ENCODE peak calls at places on chromosome 16, in nine cellular contexts. One of them, this sample, is unnamed.

GRCh38 chr16:72568502-72568901 is 396.5 kb upstream of the PMFBP1 start:
- DNase-seq in effector CD4-positive, alpha-beta T cell: no peak
- DNase-seq in H54: no peak
- DNase-seq in KBM-7: no peak
- DNase-seq in H9: no peak
- DNase-seq in CD8-positive, alpha-beta memory T cell: no peak
- DNase-seq in frontal cortex: no peak
- DNase-seq in amniotic epithelial cell: no peak
- DNase-seq in neural crest cell: no peak
- DNase-seq in this sample: no peak

GRCh38 chr16:9630985-9631384 is 539.5 kb downstream of the HAPSTR1 start:
- DNase-seq in CD8-positive, alpha-beta memory T cell: no peak
- DNase-seq in frontal cortex: no peak
- DNase-seq in neural crest cell: no peak
- DNase-seq in H9: no peak
- DNase-seq in effector CD4-positive, alpha-beta T cell: no peak
- DNase-seq in H54: no peak
- DNase-seq in amniotic epithelial cell: no peak
- DNase-seq in KBM-7: no peak
- DNase-seq in this sample: no peak

GRCh38 chr16:81181013-81181720 is 57.3 kb upstream of the BCO1 start:
- DNase-seq in effector CD4-positive, alpha-beta T cell: no peak
- DNase-seq in H54: peak
- DNase-seq in frontal cortex: no peak
- DNase-seq in amniotic epithelial cell: peak
- DNase-seq in neural crest cell: peak
- DNase-seq in KBM-7: peak
- DNase-seq in H9: peak
- DNase-seq in CD8-positive, alpha-beta memory T cell: no peak
- DNase-seq in this sample: peak

GRCh38 chr16:30949655-30950515 is 1.0 kb downstream of the ORAI3 start:
- DNase-seq in frontal cortex: no peak
- DNase-seq in H9: peak
- DNase-seq in effector CD4-positive, alpha-beta T cell: no peak
- DNase-seq in amniotic epithelial cell: peak
- DNase-seq in H54: peak
- DNase-seq in neural crest cell: no peak
- DNase-seq in CD8-positive, alpha-beta memory T cell: no peak
- DNase-seq in KBM-7: peak
- DNase-seq in this sample: peak

GRCh38 chr16:87304951-87305350 is 12.2 kb downstream of the C16orf95 start:
- DNase-seq in H9: no peak
- DNase-seq in CD8-positive, alpha-beta memory T cell: no peak
- DNase-seq in amniotic epithelial cell: no peak
- DNase-seq in neural crest cell: no peak
- DNase-seq in H54: no peak
- DNase-seq in frontal cortex: no peak
- DNase-seq in KBM-7: peak
- DNase-seq in effector CD4-positive, alpha-beta T cell: no peak
- DNase-seq in this sample: no peak

GRCh38 chr16:66382171-66382965 is 15.9 kb downstream of the CDH5 start:
- DNase-seq in H9: peak
- DNase-seq in effector CD4-positive, alpha-beta T cell: no peak
- DNase-seq in neural crest cell: no peak
- DNase-seq in CD8-positive, alpha-beta memory T cell: no peak
- DNase-seq in KBM-7: no peak
- DNase-seq in frontal cortex: no peak
- DNase-seq in amniotic epithelial cell: peak
- DNase-seq in H54: peak
- DNase-seq in this sample: peak

GRCh38 chr16:49129935-49130334 is 151.7 kb downstream of the CBLN1 start:
- DNase-seq in neural crest cell: no peak
- DNase-seq in CD8-positive, alpha-beta memory T cell: no peak
- DNase-seq in amniotic epithelial cell: no peak
- DNase-seq in effector CD4-positive, alpha-beta T cell: no peak
- DNase-seq in KBM-7: no peak
- DNase-seq in H54: no peak
- DNase-seq in H9: no peak
- DNase-seq in frontal cortex: no peak
- DNase-seq in this sample: no peak

GRCh38 chr16:16828913-16829398 is 450.0 kb downstream of the NPIPA7 start:
- DNase-seq in KBM-7: peak
- DNase-seq in frontal cortex: no peak
- DNase-seq in CD8-positive, alpha-beta memory T cell: no peak
- DNase-seq in effector CD4-positive, alpha-beta T cell: no peak
- DNase-seq in H9: peak
- DNase-seq in H54: no peak
- DNase-seq in neural crest cell: no peak
- DNase-seq in amniotic epithelial cell: no peak
- DNase-seq in this sample: no peak

GRCh38 chr16:57914244-57915173 is 56.4 kb downstream of the CNGB1 start:
- DNase-seq in frontal cortex: no peak
- DNase-seq in KBM-7: no peak
- DNase-seq in effector CD4-positive, alpha-beta T cell: no peak
- DNase-seq in amniotic epithelial cell: no peak
- DNase-seq in CD8-positive, alpha-beta memory T cell: no peak
- DNase-seq in H54: no peak
- DNase-seq in H9: no peak
- DNase-seq in neural crest cell: no peak
- DNase-seq in this sample: no peak

GRCh38 chr16:75238853-75239371 is 12.5 kb downstream of the BCAR1 start:
- DNase-seq in KBM-7: no peak
- DNase-seq in H54: no peak
- DNase-seq in effector CD4-positive, alpha-beta T cell: no peak
- DNase-seq in CD8-positive, alpha-beta memory T cell: no peak
- DNase-seq in H9: peak
- DNase-seq in amniotic epithelial cell: no peak
- DNase-seq in neural crest cell: no peak
- DNase-seq in frontal cortex: no peak
- DNase-seq in this sample: peak

GRCh38 chr16:29820271-29820701 is at the start of gene MVP:
- DNase-seq in H54: no peak
- DNase-seq in effector CD4-positive, alpha-beta T cell: no peak
- DNase-seq in H9: no peak
- DNase-seq in KBM-7: peak
- DNase-seq in amniotic epithelial cell: peak
- DNase-seq in CD8-positive, alpha-beta memory T cell: no peak
- DNase-seq in neural crest cell: no peak
- DNase-seq in frontal cortex: peak
- DNase-seq in this sample: no peak

GRCh38 chr16:1408171-1408837 is 6.2 kb downstream of the UNKL start:
- DNase-seq in amniotic epithelial cell: peak
- DNase-seq in CD8-positive, alpha-beta memory T cell: peak
- DNase-seq in H54: peak
- DNase-seq in frontal cortex: peak
- DNase-seq in KBM-7: peak
- DNase-seq in H9: peak
- DNase-seq in neural crest cell: peak
- DNase-seq in effector CD4-positive, alpha-beta T cell: peak
- DNase-seq in this sample: peak

GRCh38 chr16:54816471-54816870 is 114.2 kb upstream of the IRX5 start:
- DNase-seq in KBM-7: peak
- DNase-seq in neural crest cell: no peak
- DNase-seq in amniotic epithelial cell: no peak
- DNase-seq in effector CD4-positive, alpha-beta T cell: no peak
- DNase-seq in H9: no peak
- DNase-seq in CD8-positive, alpha-beta memory T cell: no peak
- DNase-seq in frontal cortex: no peak
- DNase-seq in H54: no peak
- DNase-seq in this sample: no peak

GRCh38 chr16:23058576-23058975 is 90.7 kb downstream of the USP31 start:
- DNase-seq in frontal cortex: no peak
- DNase-seq in amniotic epithelial cell: no peak
- DNase-seq in H9: no peak
- DNase-seq in effector CD4-positive, alpha-beta T cell: no peak
- DNase-seq in H54: no peak
- DNase-seq in KBM-7: no peak
- DNase-seq in CD8-positive, alpha-beta memory T cell: no peak
- DNase-seq in neural crest cell: no peak
- DNase-seq in this sample: no peak

GRCh38 chr16:80682435-80683070 is 121.8 kb downstream of the CDYL2 start:
- DNase-seq in neural crest cell: no peak
- DNase-seq in KBM-7: no peak
- DNase-seq in frontal cortex: peak
- DNase-seq in CD8-positive, alpha-beta memory T cell: no peak
- DNase-seq in effector CD4-positive, alpha-beta T cell: no peak
- DNase-seq in amniotic epithelial cell: peak
- DNase-seq in H9: no peak
- DNase-seq in H54: peak
- DNase-seq in this sample: no peak

GRCh38 chr16:525520-526180 is 1.9 kb upstream of the CAPN15 start:
- DNase-seq in amniotic epithelial cell: peak
- DNase-seq in KBM-7: no peak
- DNase-seq in H54: peak
- DNase-seq in neural crest cell: no peak
- DNase-seq in effector CD4-positive, alpha-beta T cell: peak
- DNase-seq in frontal cortex: no peak
- DNase-seq in CD8-positive, alpha-beta memory T cell: peak
- DNase-seq in H9: no peak
- DNase-seq in this sample: no peak

GRCh38 chr16:13923703-13924298 is 3.8 kb downstream of the ERCC4 start:
- DNase-seq in neural crest cell: no peak
- DNase-seq in frontal cortex: peak
- DNase-seq in effector CD4-positive, alpha-beta T cell: no peak
- DNase-seq in amniotic epithelial cell: peak
- DNase-seq in KBM-7: peak
- DNase-seq in H9: no peak
- DNase-seq in H54: no peak
- DNase-seq in CD8-positive, alpha-beta memory T cell: peak
- DNase-seq in this sample: no peak

GRCh38 chr16:18796377-18796776 is 5.0 kb downstream of the ARL6IP1 start:
- DNase-seq in H9: no peak
- DNase-seq in H54: no peak
- DNase-seq in CD8-positive, alpha-beta memory T cell: no peak
- DNase-seq in neural crest cell: no peak
- DNase-seq in amniotic epithelial cell: peak
- DNase-seq in frontal cortex: no peak
- DNase-seq in KBM-7: no peak
- DNase-seq in effector CD4-positive, alpha-beta T cell: no peak
- DNase-seq in this sample: no peak

GRCh38 chr16:54633943-54634362 is 296.7 kb upstream of the IRX5 start:
- DNase-seq in CD8-positive, alpha-beta memory T cell: no peak
- DNase-seq in neural crest cell: peak
- DNase-seq in effector CD4-positive, alpha-beta T cell: no peak
- DNase-seq in frontal cortex: no peak
- DNase-seq in H54: no peak
- DNase-seq in KBM-7: peak
- DNase-seq in H9: peak
- DNase-seq in amniotic epithelial cell: no peak
- DNase-seq in this sample: peak

GRCh38 chr16:64236351-64236750 is 885.5 kb downstream of the CDH11 start:
- DNase-seq in amniotic epithelial cell: no peak
- DNase-seq in KBM-7: no peak
- DNase-seq in neural crest cell: no peak
- DNase-seq in frontal cortex: no peak
- DNase-seq in effector CD4-positive, alpha-beta T cell: no peak
- DNase-seq in H54: no peak
- DNase-seq in H9: no peak
- DNase-seq in CD8-positive, alpha-beta memory T cell: no peak
- DNase-seq in this sample: no peak

GRCh38 chr16:86529160-86529559 is 18.8 kb downstream of the FOXF1 start:
- DNase-seq in CD8-positive, alpha-beta memory T cell: no peak
- DNase-seq in H9: no peak
- DNase-seq in effector CD4-positive, alpha-beta T cell: no peak
- DNase-seq in amniotic epithelial cell: peak
- DNase-seq in H54: no peak
- DNase-seq in neural crest cell: no peak
- DNase-seq in frontal cortex: no peak
- DNase-seq in KBM-7: no peak
- DNase-seq in this sample: no peak

GRCh38 chr16:82051656-82052055 is 16.6 kb downstream of the HSD17B2 start:
- DNase-seq in CD8-positive, alpha-beta memory T cell: no peak
- DNase-seq in KBM-7: no peak
- DNase-seq in neural crest cell: no peak
- DNase-seq in H9: no peak
- DNase-seq in amniotic epithelial cell: no peak
- DNase-seq in H54: no peak
- DNase-seq in effector CD4-positive, alpha-beta T cell: no peak
- DNase-seq in frontal cortex: no peak
- DNase-seq in this sample: no peak

GRCh38 chr16:69880640-69881133 is 70.4 kb upstream of the CLEC18A start:
- DNase-seq in H9: no peak
- DNase-seq in frontal cortex: peak
- DNase-seq in CD8-positive, alpha-beta memory T cell: no peak
- DNase-seq in effector CD4-positive, alpha-beta T cell: no peak
- DNase-seq in KBM-7: no peak
- DNase-seq in H54: peak
- DNase-seq in amniotic epithelial cell: peak
- DNase-seq in neural crest cell: no peak
- DNase-seq in this sample: no peak

GRCh38 chr16:70418274-70418992 is 20.5 kb downstream of the ST3GAL2 start:
- DNase-seq in neural crest cell: no peak
- DNase-seq in H54: no peak
- DNase-seq in effector CD4-positive, alpha-beta T cell: no peak
- DNase-seq in KBM-7: no peak
- DNase-seq in H9: peak
- DNase-seq in CD8-positive, alpha-beta memory T cell: no peak
- DNase-seq in amniotic epithelial cell: no peak
- DNase-seq in frontal cortex: no peak
- DNase-seq in this sample: no peak

GRCh38 chr16:8878523-8878911 is 3.6 kb upstream of the LITAFD start:
- DNase-seq in amniotic epithelial cell: peak
- DNase-seq in H54: no peak
- DNase-seq in KBM-7: no peak
- DNase-seq in frontal cortex: no peak
- DNase-seq in CD8-positive, alpha-beta memory T cell: no peak
- DNase-seq in H9: no peak
- DNase-seq in effector CD4-positive, alpha-beta T cell: no peak
- DNase-seq in neural crest cell: no peak
- DNase-seq in this sample: peak

GRCh38 chr16:68993421-68993820 is 112.0 kb upstream of the HAS3 start:
- DNase-seq in CD8-positive, alpha-beta memory T cell: no peak
- DNase-seq in H9: no peak
- DNase-seq in H54: no peak
- DNase-seq in neural crest cell: no peak
- DNase-seq in KBM-7: no peak
- DNase-seq in effector CD4-positive, alpha-beta T cell: no peak
- DNase-seq in frontal cortex: no peak
- DNase-seq in amniotic epithelial cell: no peak
- DNase-seq in this sample: no peak

GRCh38 chr16:76535-77272 is 1.3 kb upstream of the MPG start:
- DNase-seq in CD8-positive, alpha-beta memory T cell: no peak
- DNase-seq in frontal cortex: peak
- DNase-seq in amniotic epithelial cell: peak
- DNase-seq in H9: no peak
- DNase-seq in KBM-7: peak
- DNase-seq in neural crest cell: no peak
- DNase-seq in H54: peak
- DNase-seq in effector CD4-positive, alpha-beta T cell: no peak
- DNase-seq in this sample: peak

GRCh38 chr16:9049241-9049640 is 42.2 kb upstream of the HAPSTR1 start:
- DNase-seq in KBM-7: no peak
- DNase-seq in CD8-positive, alpha-beta memory T cell: no peak
- DNase-seq in H54: no peak
- DNase-seq in effector CD4-positive, alpha-beta T cell: no peak
- DNase-seq in neural crest cell: no peak
- DNase-seq in frontal cortex: no peak
- DNase-seq in H9: no peak
- DNase-seq in amniotic epithelial cell: peak
- DNase-seq in this sample: no peak

GRCh38 chr16:54324716-54325115 is 38.1 kb upstream of the IRX3 start:
- DNase-seq in H9: no peak
- DNase-seq in frontal cortex: no peak
- DNase-seq in effector CD4-positive, alpha-beta T cell: no peak
- DNase-seq in H54: no peak
- DNase-seq in neural crest cell: no peak
- DNase-seq in CD8-positive, alpha-beta memory T cell: no peak
- DNase-seq in KBM-7: no peak
- DNase-seq in amniotic epithelial cell: no peak
- DNase-seq in this sample: no peak

GRCh38 chr16:3087243-3087791 is 11.8 kb downstream of the ZSCAN10 start:
- DNase-seq in H54: no peak
- DNase-seq in frontal cortex: no peak
- DNase-seq in effector CD4-positive, alpha-beta T cell: no peak
- DNase-seq in H9: peak
- DNase-seq in KBM-7: peak
- DNase-seq in amniotic epithelial cell: no peak
- DNase-seq in neural crest cell: peak
- DNase-seq in CD8-positive, alpha-beta memory T cell: no peak
- DNase-seq in this sample: peak